ENCODE peak calls at places on chromosomes 2 and 18, in six cellular contexts. A is neuronal stem cell, B is AG09309, Z is GM12864, E is heart left ventricle, V is fibroblast of pulmonary artery. L is an unnamed sample.

GRCh38 chr18:38633333-38633732 is 1067.7 kb upstream of the CELF4 start:
- DNase-seq in A (no peak), B (no peak), Z (no peak), E (no peak), V (no peak), L (no peak)

GRCh38 chr2:128262315-128263253 is 56.1 kb downstream of the HS6ST1 start:
- DNase-seq in A (no peak), B (no peak), Z (no peak), E (no peak), V (no peak), L (no peak)

GRCh38 chr2:71798266-71799012 is 345.1 kb downstream of the DYSF start:
- DNase-seq in A (peak), B (no peak), Z (no peak), E (no peak), V (peak), L (peak)

GRCh38 chr2:191486584-191487320 is 191.2 kb upstream of the NABP1 start:
- DNase-seq in A (no peak), B (peak), Z (no peak), E (peak), V (peak), L (no peak)

GRCh38 chr18:75210274-75211001 is at the start of gene TSHZ1:
- DNase-seq in A (peak), B (peak), Z (peak), E (peak), V (peak), L (peak)

GRCh38 chr2:177868792-177869191 is 203.8 kb downstream of the PDE11A start:
- DNase-seq in A (no peak), B (no peak), Z (no peak), E (no peak), V (no peak), L (no peak)

GRCh38 chr18:49321271-49321670 is 139.2 kb downstream of the DYM start:
- DNase-seq in A (no peak), B (no peak), Z (no peak), E (no peak), V (no peak), L (no peak)

GRCh38 chr2:119011910-119012209 is 69.9 kb downstream of the MARCO start:
- DNase-seq in A (no peak), B (no peak), Z (no peak), E (no peak), V (no peak), L (no peak)

GRCh38 chr18:25516747-25517498 is 165.0 kb upstream of the ZNF521 start:
- DNase-seq in A (peak), B (no peak), Z (no peak), E (no peak), V (no peak), L (peak)

GRCh38 chr18:24538421-24539264 is 78.2 kb downstream of the HRH4 start:
- DNase-seq in A (no peak), B (no peak), Z (no peak), E (no peak), V (no peak), L (no peak)

GRCh38 chr2:32918774-32919173 is 28.0 kb upstream of the LTBP1 start:
- DNase-seq in A (no peak), B (no peak), Z (no peak), E (no peak), V (no peak), L (no peak)

GRCh38 chr2:110166246-110166645 is 38.6 kb downstream of the NPHP1 start:
- DNase-seq in A (no peak), B (peak), Z (no peak), E (no peak), V (peak), L (no peak)

GRCh38 chr2:148882051-148882450 is 7.0 kb downstream of the KIF5C start:
- DNase-seq in A (no peak), B (no peak), Z (no peak), E (no peak), V (no peak), L (no peak)

GRCh38 chr2:23215016-23215415 is 170.0 kb upstream of the KLHL29 start:
- DNase-seq in A (no peak), B (no peak), Z (no peak), E (no peak), V (no peak), L (no peak)

GRCh38 chr2:45626387-45627010 is 15.4 kb upstream of the SRBD1 start:
- DNase-seq in A (no peak), B (no peak), Z (no peak), E (no peak), V (no peak), L (no peak)

GRCh38 chr2:97966545-97967215 is 29.1 kb downstream of the TMEM131 start:
- DNase-seq in A (no peak), B (no peak), Z (peak), E (no peak), V (no peak), L (no peak)

GRCh38 chr2:164495491-164496223 is 125.6 kb downstream of the GRB14 start:
- DNase-seq in A (peak), B (peak), Z (no peak), E (no peak), V (peak), L (peak)

GRCh38 chr18:58570360-58571064 is 58.4 kb downstream of the ALPK2 start:
- DNase-seq in A (no peak), B (no peak), Z (no peak), E (no peak), V (no peak), L (no peak)

GRCh38 chr2:56191617-56192016 is 7.8 kb downstream of the CCDC85A start:
- DNase-seq in A (peak), B (no peak), Z (no peak), E (no peak), V (peak), L (peak)

GRCh38 chr2:109530712-109531111 is 83.1 kb downstream of the SEPTIN10 start:
- DNase-seq in A (no peak), B (no peak), Z (no peak), E (no peak), V (no peak), L (no peak)

GRCh38 chr18:31102020-31102684 is at the start of gene DSC2:
- DNase-seq in A (peak), B (no peak), Z (no peak), E (peak), V (no peak), L (no peak)

GRCh38 chr18:28607991-28608390 is 431.1 kb upstream of the CDH2 start:
- DNase-seq in A (no peak), B (no peak), Z (no peak), E (no peak), V (no peak), L (no peak)

GRCh38 chr2:188085421-188085820 is 206.3 kb upstream of the GULP1 start:
- DNase-seq in A (no peak), B (no peak), Z (no peak), E (no peak), V (no peak), L (no peak)

GRCh38 chr2:77522883-77523282 is 707 bp upstream of the LRRTM4 start:
- DNase-seq in A (no peak), B (no peak), Z (no peak), E (no peak), V (no peak), L (no peak)

GRCh38 chr18:57621252-57621607 is 406 bp downstream of the NARS1 start:
- DNase-seq in A (no peak), B (no peak), Z (no peak), E (no peak), V (peak), L (peak)

GRCh38 chr2:64595397-64596160 is 58.1 kb downstream of the SERTAD2 start:
- DNase-seq in A (no peak), B (no peak), Z (no peak), E (no peak), V (peak), L (no peak)

GRCh38 chr2:71223767-71224333 is 3.1 kb downstream of the PAIP2B start:
- DNase-seq in A (peak), B (no peak), Z (no peak), E (peak), V (peak), L (peak)

GRCh38 chr2:42474765-42475454 is 18.9 kb downstream of the KCNG3 start:
- DNase-seq in A (no peak), B (no peak), Z (no peak), E (no peak), V (no peak), L (no peak)

GRCh38 chr18:34999734-35000397 is 41.3 kb upstream of the MAPRE2 start:
- DNase-seq in A (no peak), B (no peak), Z (no peak), E (no peak), V (no peak), L (no peak)

GRCh38 chr2:101330253-101330921 is 21.9 kb upstream of the RNF149 start:
- DNase-seq in A (no peak), B (no peak), Z (no peak), E (peak), V (peak), L (peak)

GRCh38 chr2:215271466-215271865 is 40.4 kb upstream of the ATIC start:
- DNase-seq in A (no peak), B (no peak), Z (no peak), E (no peak), V (no peak), L (no peak)

GRCh38 chr2:240293865-240294461 is 141.5 kb upstream of the GPC1 start:
- DNase-seq in A (no peak), B (no peak), Z (no peak), E (peak), V (no peak), L (no peak)

GRCh38 chr2:189542145-189542882 is 38.3 kb downstream of the SLC40A1 start:
- DNase-seq in A (no peak), B (no peak), Z (no peak), E (no peak), V (no peak), L (no peak)

GRCh38 chr18:6759579-6759978 is 30.1 kb downstream of the ARHGAP28 start:
- DNase-seq in A (no peak), B (no peak), Z (no peak), E (no peak), V (no peak), L (no peak)

GRCh38 chr2:108906403-108907077 is 82.5 kb downstream of the EDAR start:
- DNase-seq in A (no peak), B (no peak), Z (no peak), E (no peak), V (no peak), L (no peak)

GRCh38 chr18:50981381-50981780 is 13.5 kb downstream of the ELAC1 start:
- DNase-seq in A (no peak), B (no peak), Z (no peak), E (no peak), V (no peak), L (no peak)

GRCh38 chr2:27421660-27422250 is 6.7 kb upstream of the NRBP1 start:
- DNase-seq in A (no peak), B (no peak), Z (no peak), E (no peak), V (no peak), L (no peak)

GRCh38 chr2:201715459-201715858 is 17.0 kb upstream of the MPP4 start:
- DNase-seq in A (no peak), B (no peak), Z (no peak), E (no peak), V (no peak), L (no peak)

GRCh38 chr2:192307530-192307929 is 112.8 kb upstream of the TMEFF2 start:
- DNase-seq in A (no peak), B (no peak), Z (no peak), E (no peak), V (peak), L (no peak)

GRCh38 chr2:120012363-120012762 is 514 bp upstream of the EPB41L5 start:
- DNase-seq in A (no peak), B (no peak), Z (no peak), E (no peak), V (no peak), L (no peak)

DNA sequence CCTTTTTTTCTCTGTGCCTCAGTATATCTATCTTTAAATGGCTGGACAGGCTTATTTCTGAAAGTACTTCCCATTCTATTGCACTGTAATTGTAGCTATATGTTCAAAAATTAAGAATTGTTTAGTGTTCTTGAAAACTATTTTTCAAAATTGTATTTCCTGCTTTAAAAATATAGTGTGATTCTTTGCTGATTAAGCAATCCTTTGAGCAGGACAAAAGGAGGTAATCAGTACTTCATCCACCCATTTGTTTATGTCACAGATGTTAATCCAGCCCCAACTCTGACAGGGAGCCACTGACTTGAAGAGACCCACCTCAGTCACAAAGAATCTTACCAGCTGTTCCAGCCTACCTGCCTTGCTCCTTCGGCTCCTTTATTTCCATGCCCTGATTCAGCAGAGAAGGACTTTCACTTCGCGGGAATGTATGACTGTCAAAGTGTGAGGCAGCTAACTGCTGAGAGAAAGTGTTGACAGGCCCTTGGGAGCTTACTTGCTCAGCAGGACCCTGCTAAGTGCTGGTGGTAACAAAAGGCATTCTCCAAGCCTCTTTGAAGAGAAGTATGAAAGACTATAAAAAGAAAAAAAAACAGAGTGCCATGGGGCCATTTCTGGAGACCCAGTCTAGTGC is 393.3 kb upstream of the CYRIA start:
- DNase-seq in A (peak), B (no peak), Z (no peak), E (no peak), V (no peak), L (no peak)
- H3K4me3 ChIP-seq in A (no peak), B (no peak), Z (no peak), E (no peak), V (no peak), L (no peak)

DNA sequence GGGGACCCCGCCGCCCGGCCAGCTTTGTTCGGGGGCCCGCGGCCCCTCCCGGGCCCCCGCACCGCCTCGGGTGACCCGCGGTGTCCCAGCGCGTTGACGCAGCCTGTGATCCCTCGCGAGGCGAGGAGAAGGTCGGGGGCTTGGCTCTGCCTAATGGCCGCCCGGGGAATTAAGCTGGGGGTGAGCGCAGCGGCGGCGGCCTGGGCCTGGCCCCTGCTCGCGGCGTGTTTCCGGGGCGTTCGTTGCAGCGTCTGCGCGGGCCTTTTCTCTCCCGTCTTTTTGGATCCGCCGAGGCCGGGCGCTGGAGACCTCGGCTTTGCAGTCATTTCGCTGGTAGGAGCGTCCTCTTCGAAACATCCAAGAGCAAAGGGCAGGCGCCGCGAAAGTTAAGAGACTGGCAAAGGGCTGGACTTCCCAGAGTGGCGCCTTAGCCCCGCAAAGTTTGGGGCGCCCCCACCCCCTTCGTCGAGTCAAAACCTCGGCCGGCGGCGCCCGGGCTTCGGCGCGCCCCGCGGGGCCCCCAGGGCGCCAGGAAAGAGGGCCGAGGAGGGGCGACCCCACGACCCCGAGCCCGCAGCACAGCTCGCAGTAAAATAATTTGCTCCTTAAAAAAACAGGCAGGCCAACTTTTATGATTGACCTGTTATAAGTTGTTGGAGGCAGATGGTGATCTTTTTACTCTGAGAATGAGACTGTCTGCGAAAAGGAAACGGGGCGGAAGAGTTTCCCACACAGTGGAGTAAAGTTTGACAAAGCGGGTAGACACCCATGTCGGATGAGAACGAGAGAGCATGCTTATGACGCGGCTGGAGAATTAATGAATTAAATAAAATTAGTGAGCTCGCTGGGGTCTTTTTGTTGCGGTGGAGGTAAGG is 1.4 kb downstream of the SALL3 start:
- DNase-seq in A (no peak), B (no peak), Z (no peak), E (no peak), V (no peak), L (no peak)
- H3K4me3 ChIP-seq in A (no peak), B (no peak), Z (no peak), E (peak), V (peak), L (no peak)

DNA sequence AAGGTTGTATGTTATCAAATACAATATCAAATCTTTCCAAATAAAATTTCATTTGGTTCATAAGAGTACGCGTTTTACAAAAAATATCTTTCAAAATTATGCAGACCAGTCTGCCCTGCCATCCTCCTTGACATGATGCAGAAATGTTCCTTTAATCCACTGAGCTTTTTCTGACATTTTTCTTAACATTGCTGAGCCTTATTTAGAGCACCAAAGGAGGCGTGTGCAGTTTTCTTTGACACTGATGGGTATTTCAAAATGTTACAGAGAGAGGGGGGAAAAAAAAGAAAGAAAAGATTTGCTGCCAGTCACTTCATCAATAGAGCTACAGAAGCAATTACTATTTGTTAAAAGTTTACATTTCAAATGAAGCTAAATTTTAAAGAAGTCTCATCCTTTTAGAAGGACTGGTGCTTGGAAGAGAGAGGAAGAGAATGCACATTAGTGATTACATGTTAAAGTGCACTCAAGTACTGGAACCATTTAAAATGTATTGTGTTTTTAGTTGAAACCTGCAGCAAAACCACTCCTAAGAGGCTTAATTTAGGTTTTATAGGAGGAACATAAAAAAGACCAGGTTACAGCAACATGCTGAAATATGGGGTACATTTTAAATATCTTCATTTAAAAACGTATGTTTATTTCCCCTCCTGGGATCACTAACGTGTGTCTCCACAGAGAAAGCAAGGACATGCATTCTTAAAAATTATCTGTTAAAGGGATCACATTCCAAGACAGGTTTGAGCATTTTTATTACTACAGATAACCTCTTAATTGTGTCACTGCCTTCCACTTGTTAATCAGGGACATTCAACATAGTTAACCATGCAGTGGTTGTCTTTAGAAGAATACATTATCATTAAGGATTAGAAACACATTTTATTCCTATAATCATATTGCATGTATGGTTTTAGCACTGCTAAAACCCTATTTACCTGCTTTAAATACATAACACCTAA is 258.4 kb downstream of the MEIS1 start:
- DNase-seq in A (no peak), B (no peak), Z (no peak), E (no peak), V (no peak), L (no peak)
- H3K4me3 ChIP-seq in A (no peak), B (no peak), Z (no peak), E (no peak), V (no peak), L (no peak)

GRCh38 chr2:47251404-47251675 is 96.2 kb upstream of the STPG4 start:
- DNase-seq in A (no peak), B (no peak), Z (no peak), E (no peak), V (no peak), L (no peak)
- H3K4me3 ChIP-seq in A (no peak), B (no peak), Z (no peak), E (no peak), V (no peak), L (no peak)

GRCh38 chr2:233409286-233409991 is 55.1 kb downstream of the DGKD start:
- DNase-seq in A (no peak), B (no peak), Z (no peak), E (no peak), V (no peak), L (peak)
- H3K4me3 ChIP-seq in A (no peak), B (no peak), Z (no peak), E (no peak), V (no peak), L (no peak)

DNA sequence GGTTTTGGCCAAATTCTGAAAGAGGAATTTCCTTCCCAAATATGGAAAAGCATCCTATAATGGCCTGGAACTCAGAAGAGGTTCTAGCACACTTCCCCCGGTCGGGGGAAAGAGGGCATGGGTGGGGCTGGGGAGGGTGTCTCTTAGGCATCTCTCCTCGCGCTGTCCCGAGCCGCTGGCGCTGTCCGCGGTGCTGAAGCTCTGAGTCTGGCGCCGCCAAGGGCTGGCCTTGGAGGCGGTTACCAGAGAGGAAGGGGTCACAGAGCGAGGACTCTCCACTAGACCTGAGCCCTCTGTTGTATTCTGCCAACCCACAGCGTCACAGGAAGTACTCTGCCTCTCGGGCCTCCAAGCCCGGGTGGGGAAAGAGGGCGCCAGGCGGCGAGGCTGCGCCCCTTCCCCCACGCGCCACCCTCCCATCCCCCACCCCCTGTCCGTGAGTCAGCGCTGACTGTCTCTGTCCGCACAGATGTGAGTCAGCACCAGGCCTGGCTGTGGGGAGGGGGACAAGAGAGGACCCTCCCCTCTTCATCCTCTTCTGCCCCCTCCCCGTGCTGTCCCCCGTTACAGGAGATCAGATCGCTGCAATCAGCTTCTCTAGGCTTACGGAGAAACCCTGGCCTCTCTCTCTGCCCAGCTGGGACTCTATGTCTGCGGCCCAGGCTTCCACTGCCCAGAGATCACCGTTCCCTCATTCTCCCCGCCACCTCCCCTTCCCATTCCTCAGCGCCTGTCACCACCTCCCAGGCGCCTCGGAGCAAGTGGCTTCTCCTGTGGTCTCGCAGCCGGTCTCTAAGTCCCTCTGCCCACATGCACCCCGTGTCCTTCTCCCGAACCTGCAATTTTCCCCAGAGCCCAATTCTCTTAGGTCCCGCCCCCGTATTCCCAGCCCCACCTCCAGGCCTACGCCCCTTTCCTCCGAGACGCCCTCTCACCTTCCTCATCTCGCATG is 783 bp downstream of the PTPRN start:
- DNase-seq in A (peak), B (no peak), Z (no peak), E (no peak), V (peak), L (peak)
- H3K4me3 ChIP-seq in A (no peak), B (peak), Z (no peak), E (no peak), V (peak), L (no peak)

L was measured in endothelial cell of umbilical vein.